ENCODE peak calls at places on chromosomes 3 and 15, in eight cellular contexts. One of them, this sample, is unnamed.
A peak's percentile ranks its signal among the peaks of the same experiment; 100 is the strongest.

GRCh38 chr15:69762373-69763148 is 309.9 kb downstream of the RPLP1 start:
- DNase-seq in T-helper 9 cell: no peak
- DNase-seq in left ventricle myocardium superior: no peak
- DNase-seq in cardiac muscle cell: peak; percentile 30
- DNase-seq in NCI-H2081: peak; percentile 7
- DNase-seq in NCI-H1417 treated with DMSO at 0.1 percent for 48 hours: no peak
- DNase-seq in fibroblast of the aortic adventitia: no peak
- DNase-seq in activated CD4-positive, alpha-beta T cell treated with anti-CD3 and anti-CD28 coated beads, Interleukin-2, amount 50 U/mL, for 4 hours: no peak
- DNase-seq in this sample: no peak

GRCh38 chr3:152267319-152267689 is 1.4 kb upstream of the MBNL1 start:
- DNase-seq in T-helper 9 cell: no peak
- DNase-seq in left ventricle myocardium superior: no peak
- DNase-seq in cardiac muscle cell: no peak
- DNase-seq in NCI-H2081: no peak
- DNase-seq in NCI-H1417 treated with DMSO at 0.1 percent for 48 hours: no peak
- DNase-seq in fibroblast of the aortic adventitia: peak; percentile 22
- DNase-seq in activated CD4-positive, alpha-beta T cell treated with anti-CD3 and anti-CD28 coated beads, Interleukin-2, amount 50 U/mL, for 4 hours: no peak
- DNase-seq in this sample: no peak

GRCh38 chr3:196422976-196423781 is 9.0 kb downstream of the UBXN7 start:
- DNase-seq in T-helper 9 cell: no peak
- DNase-seq in left ventricle myocardium superior: peak; percentile 95
- DNase-seq in cardiac muscle cell: peak; percentile 36
- DNase-seq in NCI-H2081: peak; percentile 60
- DNase-seq in NCI-H1417 treated with DMSO at 0.1 percent for 48 hours: no peak
- DNase-seq in fibroblast of the aortic adventitia: peak; percentile 28
- DNase-seq in activated CD4-positive, alpha-beta T cell treated with anti-CD3 and anti-CD28 coated beads, Interleukin-2, amount 50 U/mL, for 4 hours: no peak
- DNase-seq in this sample: peak; percentile 27

GRCh38 chr15:98647026-98647773 is 1.1 kb upstream of the IGF1R start:
- DNase-seq in T-helper 9 cell: peak; percentile 37
- DNase-seq in left ventricle myocardium superior: peak; percentile 86
- DNase-seq in cardiac muscle cell: peak; percentile 92
- DNase-seq in NCI-H2081: peak; percentile 81
- DNase-seq in NCI-H1417 treated with DMSO at 0.1 percent for 48 hours: peak; percentile 61
- DNase-seq in fibroblast of the aortic adventitia: peak; percentile 56
- DNase-seq in activated CD4-positive, alpha-beta T cell treated with anti-CD3 and anti-CD28 coated beads, Interleukin-2, amount 50 U/mL, for 4 hours: peak; percentile 50
- DNase-seq in this sample: peak; percentile 74

GRCh38 chr3:144142151-144142855 is 170.7 kb downstream of the DIPK2A start:
- DNase-seq in T-helper 9 cell: no peak
- DNase-seq in left ventricle myocardium superior: no peak
- DNase-seq in cardiac muscle cell: no peak
- DNase-seq in NCI-H2081: no peak
- DNase-seq in NCI-H1417 treated with DMSO at 0.1 percent for 48 hours: no peak
- DNase-seq in fibroblast of the aortic adventitia: peak; percentile 48
- DNase-seq in activated CD4-positive, alpha-beta T cell treated with anti-CD3 and anti-CD28 coated beads, Interleukin-2, amount 50 U/mL, for 4 hours: no peak
- DNase-seq in this sample: no peak

GRCh38 chr3:42660898-42661297 is 7.4 kb downstream of the ZBTB47 start:
- DNase-seq in T-helper 9 cell: no peak
- DNase-seq in left ventricle myocardium superior: peak; percentile 62
- DNase-seq in cardiac muscle cell: no peak
- DNase-seq in NCI-H2081: no peak
- DNase-seq in NCI-H1417 treated with DMSO at 0.1 percent for 48 hours: no peak
- DNase-seq in fibroblast of the aortic adventitia: no peak
- DNase-seq in activated CD4-positive, alpha-beta T cell treated with anti-CD3 and anti-CD28 coated beads, Interleukin-2, amount 50 U/mL, for 4 hours: no peak
- DNase-seq in this sample: no peak

GRCh38 chr3:158368271-158368670 is 202.7 kb upstream of the MLF1 start:
- DNase-seq in T-helper 9 cell: no peak
- DNase-seq in left ventricle myocardium superior: no peak
- DNase-seq in cardiac muscle cell: no peak
- DNase-seq in NCI-H2081: peak; percentile 40
- DNase-seq in NCI-H1417 treated with DMSO at 0.1 percent for 48 hours: no peak
- DNase-seq in fibroblast of the aortic adventitia: no peak
- DNase-seq in activated CD4-positive, alpha-beta T cell treated with anti-CD3 and anti-CD28 coated beads, Interleukin-2, amount 50 U/mL, for 4 hours: no peak
- DNase-seq in this sample: no peak

GRCh38 chr3:151203053-151203420 is at the start of gene GPR171:
- DNase-seq in T-helper 9 cell: peak; percentile 43
- DNase-seq in left ventricle myocardium superior: no peak
- DNase-seq in cardiac muscle cell: no peak
- DNase-seq in NCI-H2081: no peak
- DNase-seq in NCI-H1417 treated with DMSO at 0.1 percent for 48 hours: no peak
- DNase-seq in fibroblast of the aortic adventitia: no peak
- DNase-seq in activated CD4-positive, alpha-beta T cell treated with anti-CD3 and anti-CD28 coated beads, Interleukin-2, amount 50 U/mL, for 4 hours: peak; percentile 58
- DNase-seq in this sample: no peak

GRCh38 chr15:44034933-44035624 is 160.0 kb downstream of the FRMD5 start:
- DNase-seq in T-helper 9 cell: no peak
- DNase-seq in left ventricle myocardium superior: no peak
- DNase-seq in cardiac muscle cell: no peak
- DNase-seq in NCI-H2081: no peak
- DNase-seq in NCI-H1417 treated with DMSO at 0.1 percent for 48 hours: no peak
- DNase-seq in fibroblast of the aortic adventitia: peak; percentile 92
- DNase-seq in activated CD4-positive, alpha-beta T cell treated with anti-CD3 and anti-CD28 coated beads, Interleukin-2, amount 50 U/mL, for 4 hours: no peak
- DNase-seq in this sample: no peak

GRCh38 chr15:63553388-63553791 is 43.8 kb upstream of the FBXL22 start:
- DNase-seq in T-helper 9 cell: no peak
- DNase-seq in left ventricle myocardium superior: no peak
- DNase-seq in cardiac muscle cell: peak; percentile 63
- DNase-seq in NCI-H2081: peak; percentile 47
- DNase-seq in NCI-H1417 treated with DMSO at 0.1 percent for 48 hours: no peak
- DNase-seq in fibroblast of the aortic adventitia: peak; percentile 96
- DNase-seq in activated CD4-positive, alpha-beta T cell treated with anti-CD3 and anti-CD28 coated beads, Interleukin-2, amount 50 U/mL, for 4 hours: no peak
- DNase-seq in this sample: no peak

GRCh38 chr3:15873415-15873814 is 75.6 kb upstream of the ANKRD28 start:
- DNase-seq in T-helper 9 cell: no peak
- DNase-seq in left ventricle myocardium superior: no peak
- DNase-seq in cardiac muscle cell: no peak
- DNase-seq in NCI-H2081: no peak
- DNase-seq in NCI-H1417 treated with DMSO at 0.1 percent for 48 hours: no peak
- DNase-seq in fibroblast of the aortic adventitia: no peak
- DNase-seq in activated CD4-positive, alpha-beta T cell treated with anti-CD3 and anti-CD28 coated beads, Interleukin-2, amount 50 U/mL, for 4 hours: no peak
- DNase-seq in this sample: no peak

GRCh38 chr15:49627407-49627877 is 6.6 kb downstream of the DTWD1 start:
- DNase-seq in T-helper 9 cell: no peak
- DNase-seq in left ventricle myocardium superior: no peak
- DNase-seq in cardiac muscle cell: no peak
- DNase-seq in NCI-H2081: no peak
- DNase-seq in NCI-H1417 treated with DMSO at 0.1 percent for 48 hours: no peak
- DNase-seq in fibroblast of the aortic adventitia: peak; percentile 92
- DNase-seq in activated CD4-positive, alpha-beta T cell treated with anti-CD3 and anti-CD28 coated beads, Interleukin-2, amount 50 U/mL, for 4 hours: no peak
- DNase-seq in this sample: no peak

GRCh38 chr3:133859381-133860245 is 36.1 kb downstream of the RAB6B start:
- DNase-seq in T-helper 9 cell: no peak
- DNase-seq in left ventricle myocardium superior: no peak
- DNase-seq in cardiac muscle cell: peak; percentile 9
- DNase-seq in NCI-H2081: no peak
- DNase-seq in NCI-H1417 treated with DMSO at 0.1 percent for 48 hours: peak; percentile 2
- DNase-seq in fibroblast of the aortic adventitia: no peak
- DNase-seq in activated CD4-positive, alpha-beta T cell treated with anti-CD3 and anti-CD28 coated beads, Interleukin-2, amount 50 U/mL, for 4 hours: no peak
- DNase-seq in this sample: no peak

GRCh38 chr15:48644827-48645557 is 517 bp downstream of the FBN1 start:
- DNase-seq in T-helper 9 cell: no peak
- DNase-seq in left ventricle myocardium superior: peak; percentile 62
- DNase-seq in cardiac muscle cell: peak; percentile 56
- DNase-seq in NCI-H2081: no peak
- DNase-seq in NCI-H1417 treated with DMSO at 0.1 percent for 48 hours: no peak
- DNase-seq in fibroblast of the aortic adventitia: peak; percentile 57
- DNase-seq in activated CD4-positive, alpha-beta T cell treated with anti-CD3 and anti-CD28 coated beads, Interleukin-2, amount 50 U/mL, for 4 hours: no peak
- DNase-seq in this sample: peak; percentile 68

GRCh38 chr3:40827942-40828688 is 303.4 kb downstream of the ZNF621 start:
- DNase-seq in T-helper 9 cell: no peak
- DNase-seq in left ventricle myocardium superior: peak; percentile 60
- DNase-seq in cardiac muscle cell: peak; percentile 5
- DNase-seq in NCI-H2081: no peak
- DNase-seq in NCI-H1417 treated with DMSO at 0.1 percent for 48 hours: no peak
- DNase-seq in fibroblast of the aortic adventitia: no peak
- DNase-seq in activated CD4-positive, alpha-beta T cell treated with anti-CD3 and anti-CD28 coated beads, Interleukin-2, amount 50 U/mL, for 4 hours: no peak
- DNase-seq in this sample: no peak

GRCh38 chr3:126706631-126707030 is 2.6 kb downstream of the CHCHD6 start:
- DNase-seq in T-helper 9 cell: no peak
- DNase-seq in left ventricle myocardium superior: no peak
- DNase-seq in cardiac muscle cell: no peak
- DNase-seq in NCI-H2081: no peak
- DNase-seq in NCI-H1417 treated with DMSO at 0.1 percent for 48 hours: no peak
- DNase-seq in fibroblast of the aortic adventitia: peak; percentile 25
- DNase-seq in activated CD4-positive, alpha-beta T cell treated with anti-CD3 and anti-CD28 coated beads, Interleukin-2, amount 50 U/mL, for 4 hours: no peak
- DNase-seq in this sample: no peak

GRCh38 chr3:194720048-194720447 is 34.4 kb downstream of the FAM43A start:
- DNase-seq in T-helper 9 cell: no peak
- DNase-seq in left ventricle myocardium superior: no peak
- DNase-seq in cardiac muscle cell: no peak
- DNase-seq in NCI-H2081: no peak
- DNase-seq in NCI-H1417 treated with DMSO at 0.1 percent for 48 hours: no peak
- DNase-seq in fibroblast of the aortic adventitia: no peak
- DNase-seq in activated CD4-positive, alpha-beta T cell treated with anti-CD3 and anti-CD28 coated beads, Interleukin-2, amount 50 U/mL, for 4 hours: no peak
- DNase-seq in this sample: no peak

GRCh38 chr3:156792945-156793344 is 33.2 kb upstream of the LEKR1 start:
- DNase-seq in T-helper 9 cell: no peak
- DNase-seq in left ventricle myocardium superior: no peak
- DNase-seq in cardiac muscle cell: no peak
- DNase-seq in NCI-H2081: no peak
- DNase-seq in NCI-H1417 treated with DMSO at 0.1 percent for 48 hours: no peak
- DNase-seq in fibroblast of the aortic adventitia: no peak
- DNase-seq in activated CD4-positive, alpha-beta T cell treated with anti-CD3 and anti-CD28 coated beads, Interleukin-2, amount 50 U/mL, for 4 hours: no peak
- DNase-seq in this sample: no peak

GRCh38 chr15:82854554-82854953 is 45.1 kb downstream of the WHAMM start:
- DNase-seq in T-helper 9 cell: no peak
- DNase-seq in left ventricle myocardium superior: no peak
- DNase-seq in cardiac muscle cell: no peak
- DNase-seq in NCI-H2081: no peak
- DNase-seq in NCI-H1417 treated with DMSO at 0.1 percent for 48 hours: no peak
- DNase-seq in fibroblast of the aortic adventitia: no peak
- DNase-seq in activated CD4-positive, alpha-beta T cell treated with anti-CD3 and anti-CD28 coated beads, Interleukin-2, amount 50 U/mL, for 4 hours: no peak
- DNase-seq in this sample: no peak

GRCh38 chr15:96335429-96335807 is 4.9 kb downstream of the NR2F2 start:
- DNase-seq in T-helper 9 cell: no peak
- DNase-seq in left ventricle myocardium superior: no peak
- DNase-seq in cardiac muscle cell: no peak
- DNase-seq in NCI-H2081: peak; percentile 21
- DNase-seq in NCI-H1417 treated with DMSO at 0.1 percent for 48 hours: no peak
- DNase-seq in fibroblast of the aortic adventitia: peak; percentile 45
- DNase-seq in activated CD4-positive, alpha-beta T cell treated with anti-CD3 and anti-CD28 coated beads, Interleukin-2, amount 50 U/mL, for 4 hours: no peak
- DNase-seq in this sample: no peak

GRCh38 chr3:37307321-37307720 is 132.9 kb upstream of the LRRFIP2 start:
- DNase-seq in T-helper 9 cell: no peak
- DNase-seq in left ventricle myocardium superior: no peak
- DNase-seq in cardiac muscle cell: no peak
- DNase-seq in NCI-H2081: no peak
- DNase-seq in NCI-H1417 treated with DMSO at 0.1 percent for 48 hours: no peak
- DNase-seq in fibroblast of the aortic adventitia: peak; percentile 48
- DNase-seq in activated CD4-positive, alpha-beta T cell treated with anti-CD3 and anti-CD28 coated beads, Interleukin-2, amount 50 U/mL, for 4 hours: no peak
- DNase-seq in this sample: no peak

GRCh38 chr3:70728311-70728710 is 415.9 kb upstream of the MDFIC2 start:
- DNase-seq in T-helper 9 cell: no peak
- DNase-seq in left ventricle myocardium superior: no peak
- DNase-seq in cardiac muscle cell: no peak
- DNase-seq in NCI-H2081: no peak
- DNase-seq in NCI-H1417 treated with DMSO at 0.1 percent for 48 hours: no peak
- DNase-seq in fibroblast of the aortic adventitia: peak; percentile 47
- DNase-seq in activated CD4-positive, alpha-beta T cell treated with anti-CD3 and anti-CD28 coated beads, Interleukin-2, amount 50 U/mL, for 4 hours: no peak
- DNase-seq in this sample: no peak

GRCh38 chr3:185724761-185725160 is 100.1 kb downstream of the IGF2BP2 start:
- DNase-seq in T-helper 9 cell: no peak
- DNase-seq in left ventricle myocardium superior: no peak
- DNase-seq in cardiac muscle cell: no peak
- DNase-seq in NCI-H2081: no peak
- DNase-seq in NCI-H1417 treated with DMSO at 0.1 percent for 48 hours: no peak
- DNase-seq in fibroblast of the aortic adventitia: peak; percentile 45
- DNase-seq in activated CD4-positive, alpha-beta T cell treated with anti-CD3 and anti-CD28 coated beads, Interleukin-2, amount 50 U/mL, for 4 hours: no peak
- DNase-seq in this sample: no peak

GRCh38 chr3:47406762-47407149 is 25.9 kb downstream of the PTPN23 start:
- DNase-seq in T-helper 9 cell: no peak
- DNase-seq in left ventricle myocardium superior: no peak
- DNase-seq in cardiac muscle cell: no peak
- DNase-seq in NCI-H2081: no peak
- DNase-seq in NCI-H1417 treated with DMSO at 0.1 percent for 48 hours: no peak
- DNase-seq in fibroblast of the aortic adventitia: no peak
- DNase-seq in activated CD4-positive, alpha-beta T cell treated with anti-CD3 and anti-CD28 coated beads, Interleukin-2, amount 50 U/mL, for 4 hours: no peak
- DNase-seq in this sample: no peak

GRCh38 chr3:107913671-107914070 is 177.2 kb downstream of the CD47 start:
- DNase-seq in T-helper 9 cell: no peak
- DNase-seq in left ventricle myocardium superior: no peak
- DNase-seq in cardiac muscle cell: no peak
- DNase-seq in NCI-H2081: no peak
- DNase-seq in NCI-H1417 treated with DMSO at 0.1 percent for 48 hours: no peak
- DNase-seq in fibroblast of the aortic adventitia: peak; percentile 35
- DNase-seq in activated CD4-positive, alpha-beta T cell treated with anti-CD3 and anti-CD28 coated beads, Interleukin-2, amount 50 U/mL, for 4 hours: no peak
- DNase-seq in this sample: no peak

GRCh38 chr3:126972866-126973265 is 10.0 kb upstream of the PLXNA1 start:
- DNase-seq in T-helper 9 cell: no peak
- DNase-seq in left ventricle myocardium superior: peak; percentile 18
- DNase-seq in cardiac muscle cell: no peak
- DNase-seq in NCI-H2081: no peak
- DNase-seq in NCI-H1417 treated with DMSO at 0.1 percent for 48 hours: no peak
- DNase-seq in fibroblast of the aortic adventitia: no peak
- DNase-seq in activated CD4-positive, alpha-beta T cell treated with anti-CD3 and anti-CD28 coated beads, Interleukin-2, amount 50 U/mL, for 4 hours: no peak
- DNase-seq in this sample: no peak

GRCh38 chr15:50302581-50302980 is 37.1 kb upstream of the HDC start:
- DNase-seq in T-helper 9 cell: no peak
- DNase-seq in left ventricle myocardium superior: no peak
- DNase-seq in cardiac muscle cell: no peak
- DNase-seq in NCI-H2081: no peak
- DNase-seq in NCI-H1417 treated with DMSO at 0.1 percent for 48 hours: no peak
- DNase-seq in fibroblast of the aortic adventitia: no peak
- DNase-seq in activated CD4-positive, alpha-beta T cell treated with anti-CD3 and anti-CD28 coated beads, Interleukin-2, amount 50 U/mL, for 4 hours: no peak
- DNase-seq in this sample: no peak

GRCh38 chr15:64897345-64897985 is 14.2 kb upstream of the ANKDD1A start:
- DNase-seq in T-helper 9 cell: no peak
- DNase-seq in left ventricle myocardium superior: peak; percentile 81
- DNase-seq in cardiac muscle cell: no peak
- DNase-seq in NCI-H2081: no peak
- DNase-seq in NCI-H1417 treated with DMSO at 0.1 percent for 48 hours: no peak
- DNase-seq in fibroblast of the aortic adventitia: peak; percentile 58
- DNase-seq in activated CD4-positive, alpha-beta T cell treated with anti-CD3 and anti-CD28 coated beads, Interleukin-2, amount 50 U/mL, for 4 hours: no peak
- DNase-seq in this sample: no peak

This sample was measured in substantia nigra.